ENCODE peak calls at places on chromosome 3, in eight cellular contexts. C is NCI-H524; G is A549; Y is ACHN; O is stimulated activated CD4-positive, alpha-beta T cell treated with anti-CD3 and anti-CD28 coated beads, Interleukin-4, amount 100 ng/mL, for 48 hours; T is Caco-2; J is T-helper 17 cell; P is amniotic stem cell. X is an unnamed sample.

GRCh38 chr3:49906004-49906860 is 2.6 kb upstream of the MST1R start:
- DNase-seq in J (peak), G (peak), Y (peak), T (peak), O (peak), C (peak), P (peak), X (no peak)

GRCh38 chr3:99620976-99621375 is 17.4 kb upstream of the COL8A1 start:
- DNase-seq in J (no peak), O (no peak), Y (no peak), G (no peak), P (no peak), T (no peak), C (no peak), X (no peak)

GRCh38 chr3:188220988-188221818 is 67.2 kb downstream of the LPP start:
- DNase-seq in O (no peak), T (no peak), G (no peak), J (no peak), C (no peak), Y (no peak), P (no peak), X (peak)

GRCh38 chr3:160611141-160611540 is 45.8 kb upstream of the KPNA4 start:
- DNase-seq in Y (no peak), J (no peak), P (no peak), T (no peak), O (no peak), G (no peak), C (no peak), X (no peak)

GRCh38 chr3:3729261-3729660 is 70.0 kb upstream of the LRRN1 start:
- DNase-seq in Y (no peak), G (no peak), P (no peak), C (no peak), J (no peak), O (no peak), T (no peak), X (no peak)

GRCh38 chr3:30511524-30512278 is 94.7 kb upstream of the TGFBR2 start:
- DNase-seq in C (no peak), J (no peak), P (peak), O (no peak), G (peak), T (peak), Y (no peak), X (no peak)

GRCh38 chr3:10558726-10559125 is 53.3 kb upstream of the ATP2B2 start:
- DNase-seq in P (no peak), G (no peak), O (no peak), C (peak), Y (no peak), T (no peak), J (no peak), X (no peak)

GRCh38 chr3:146881366-146881765 is 276.2 kb upstream of the PLSCR5 start:
- DNase-seq in T (no peak), G (no peak), C (no peak), P (no peak), J (no peak), O (no peak), Y (no peak), X (no peak)

GRCh38 chr3:184505053-184505452 is 56.5 kb upstream of the EPHB3 start:
- DNase-seq in O (no peak), J (no peak), C (no peak), G (no peak), Y (no peak), T (no peak), P (no peak), X (no peak)

GRCh38 chr3:181711325-181712135 is at the start of gene SOX2:
- DNase-seq in C (peak), T (peak), J (peak), G (peak), O (no peak), Y (peak), P (no peak), X (no peak)

GRCh38 chr3:120477826-120478225 is 27.0 kb upstream of the FSTL1 start:
- DNase-seq in C (peak), G (no peak), T (no peak), P (no peak), Y (no peak), J (no peak), O (no peak), X (no peak)